ENCODE peak calls at places on chromosomes 5 and 9, in six cellular contexts. S, I, E, A, N and U are unnamed samples. For H3K36me3 and H3K9me3, the result is how much of the 10 kb centered on the place peaks cover.

GRCh38 chr5:60613826-60614225 is 86.1 kb downstream of the DEPDC1B start:
- DNase-seq in I (no peak), A (no peak), E (no peak), S (no peak), N (no peak), U (no peak)

GRCh38 chr9:27602107-27602836 is 29.0 kb upstream of the C9orf72 start:
- DNase-seq in N (no peak), E (no peak), I (no peak), A (no peak), S (no peak), U (no peak)

GRCh38 chr9:132957805-132958204 is 13.4 kb upstream of the TSC1 start:
- DNase-seq in E (no peak), N (no peak), I (no peak), A (no peak), S (no peak), U (no peak)

GRCh38 chr5:37437716-37438115 is 58.6 kb downstream of the WDR70 start:
- DNase-seq in S (no peak), A (no peak), E (peak), I (no peak), N (no peak), U (no peak)

GRCh38 chr5:68122929-68123328 is 92.6 kb upstream of the PIK3R1 start:
- DNase-seq in E (no peak), A (no peak), I (no peak), S (no peak), N (no peak), U (no peak)

GRCh38 chr5:111999286-111999685 is 242.3 kb upstream of the NREP start:
- DNase-seq in A (no peak), N (no peak), S (no peak), I (no peak), E (peak), U (no peak)

GRCh38 chr9:130383979-130384676 is 60.6 kb upstream of the ASS1 start:
- DNase-seq in A (no peak), S (no peak), N (no peak), E (no peak), I (no peak), U (no peak)

GRCh38 chr5:146647656-146648199 is 131.7 kb upstream of the GPR151 start:
- DNase-seq in S (no peak), E (no peak), N (no peak), A (no peak), I (no peak), U (no peak)

GRCh38 chr5:15263406-15263805 is 236.6 kb upstream of the FBXL7 start:
- DNase-seq in S (no peak), A (no peak), E (no peak), I (no peak), N (no peak), U (no peak)

GRCh38 chr5:65722575-65723424 is 795 bp downstream of the NLN start:
- DNase-seq in S (peak), I (peak), E (peak), A (no peak), N (peak), U (peak)

GRCh38 chr9:35367451-35367850 is 122.5 kb upstream of the RUSC2 start:
- DNase-seq in E (peak), A (no peak), N (no peak), I (no peak), S (no peak), U (peak)

GRCh38 chr5:154642499-154643245 is 112.5 kb upstream of the LARP1 start:
- DNase-seq in N (peak), I (no peak), A (no peak), E (peak), S (peak), U (no peak)

GRCh38 chr9:113310538-113310937 is 7.4 kb upstream of the RNF183 start:
- DNase-seq in A (no peak), E (no peak), N (no peak), S (no peak), I (no peak), U (no peak)

GRCh38 chr9:104091708-104092107 is 2.4 kb upstream of the SMC2 start:
- DNase-seq in I (no peak), A (no peak), S (peak), E (peak), N (peak), U (peak)

GRCh38 chr5:161385080-161385479 is 161.4 kb downstream of the GABRB2 start:
- DNase-seq in S (no peak), E (no peak), N (no peak), A (no peak), I (no peak), U (no peak)

GRCh38 chr5:6736524-6737042 is 23.4 kb downstream of the TENT4A start:
- DNase-seq in A (peak), S (no peak), I (no peak), N (no peak), E (no peak), U (no peak)

GRCh38 chr5:145660897-145661650 is 174.1 kb downstream of the PRELID2 start:
- DNase-seq in S (no peak), A (no peak), I (no peak), N (no peak), E (peak), U (peak)

GRCh38 chr5:89133975-89134374 is 251.0 kb upstream of the MEF2C start:
- DNase-seq in N (no peak), I (no peak), E (no peak), A (no peak), S (no peak), U (no peak)

GRCh38 chr9:88259041-88259440 is 120.8 kb upstream of the SPATA31C2 start:
- DNase-seq in S (no peak), N (no peak), E (no peak), I (no peak), A (no peak), U (no peak)

GRCh38 chr5:61264273-61264661 is 67.8 kb upstream of the ZSWIM6 start:
- DNase-seq in I (no peak), S (no peak), N (no peak), A (no peak), E (no peak), U (no peak)

GRCh38 chr9:121610638-121610953 is 40.8 kb upstream of the DAB2IP start:
- DNase-seq in E (no peak), A (no peak), N (no peak), I (no peak), S (peak), U (no peak)

GRCh38 chr9:133703571-133704399 is 34.4 kb downstream of the SARDH start:
- DNase-seq in A (peak), N (no peak), I (no peak), E (no peak), S (no peak), U (no peak)

GRCh38 chr9:113345693-113346092 is 3.6 kb upstream of the BSPRY start:
- DNase-seq in S (no peak), A (no peak), E (no peak), N (no peak), I (no peak), U (no peak)

GRCh38 chr5:133289686-133290367 is 238.0 kb downstream of the HSPA4 start:
- DNase-seq in A (no peak), I (no peak), N (no peak), S (no peak), E (no peak), U (no peak)

GRCh38 chr5:104062495-104063377 is 500.1 kb upstream of the NUDT12 start:
- DNase-seq in N (no peak), E (no peak), I (no peak), A (no peak), S (no peak), U (no peak)

GRCh38 chr9:92393686-92394085 is 10.7 kb downstream of the OGN start:
- DNase-seq in A (no peak), S (no peak), E (peak), N (no peak), I (no peak), U (peak)

GRCh38 chr5:143166080-143166479 is 237.4 kb downstream of the NR3C1 start:
- DNase-seq in E (no peak), S (no peak), A (no peak), I (no peak), N (no peak), U (no peak)

GRCh38 chr9:127898433-127899199 is 787 bp downstream of the ST6GALNAC6 start:
- DNase-seq in S (peak), A (no peak), N (peak), I (no peak), E (peak), U (peak)

GRCh38 chr5:171750316-171750788 is 35.3 kb upstream of the SMIM23 start:
- DNase-seq in N (peak), S (peak), A (no peak), E (peak), I (no peak), U (peak)

GRCh38 chr5:23648656-23649055 is 141.2 kb downstream of the PRDM9 start:
- DNase-seq in N (no peak), I (no peak), E (no peak), A (no peak), S (no peak), U (peak)

GRCh38 chr9:73615557-73615956 is 463.9 kb downstream of the ANXA1 start:
- DNase-seq in A (no peak), E (no peak), S (no peak), I (no peak), N (no peak), U (no peak)

GRCh38 chr5:122789461-122790171 is 14.7 kb downstream of the SNX2 start:
- DNase-seq in I (no peak), S (no peak), A (no peak), E (no peak), N (no peak), U (peak)

GRCh38 chr9:34546102-34546833 is 23.5 kb upstream of the ENHO start:
- DNase-seq in E (no peak), I (no peak), A (peak), S (no peak), N (no peak), U (no peak)

GRCh38 chr5:78506296-78507049 is 142.1 kb downstream of the LHFPL2 start:
- DNase-seq in A (no peak), S (peak), I (no peak), N (no peak), E (peak), U (no peak)

GRCh38 chr9:126615791-126616447 is 2.2 kb downstream of the LMX1B start:
- DNase-seq in I (no peak), S (peak), N (no peak), A (no peak), E (no peak), U (no peak)

GRCh38 chr9:72396247-72397091 is 31.5 kb upstream of the ZFAND5 start:
- DNase-seq in S (no peak), N (peak), A (no peak), E (peak), I (no peak), U (no peak)

GRCh38 chr9:109793196-109793595 is 13.2 kb downstream of the PALM2AKAP2 start:
- DNase-seq in S (no peak), I (no peak), A (no peak), N (no peak), E (peak), U (peak)

GRCh38 chr5:62354028-62354874 is 48.2 kb downstream of the KIF2A start:
- DNase-seq in E (peak), I (peak), N (peak), A (no peak), S (peak), U (no peak)

GRCh38 chr5:3597727-3598082 is 2.1 kb downstream of the IRX1 start:
- DNase-seq in N (no peak), I (no peak), S (no peak), E (no peak), A (no peak), U (peak)

GRCh38 chr5:3598236-3598635 is 2.6 kb downstream of the IRX1 start:
- DNase-seq in A (no peak), S (no peak), N (no peak), I (no peak), E (no peak), U (no peak)

GRCh38 chr5:3600106-3600997 is 4.7 kb downstream of the IRX1 start:
- DNase-seq in E (no peak), A (no peak), I (no peak), N (no peak), S (peak), U (no peak)

GRCh38 chr5:3599283-3600105 is 3.9 kb downstream of the IRX1 start:
- DNase-seq in N (no peak), I (no peak), S (peak), A (no peak), E (no peak), U (no peak)

DNA sequence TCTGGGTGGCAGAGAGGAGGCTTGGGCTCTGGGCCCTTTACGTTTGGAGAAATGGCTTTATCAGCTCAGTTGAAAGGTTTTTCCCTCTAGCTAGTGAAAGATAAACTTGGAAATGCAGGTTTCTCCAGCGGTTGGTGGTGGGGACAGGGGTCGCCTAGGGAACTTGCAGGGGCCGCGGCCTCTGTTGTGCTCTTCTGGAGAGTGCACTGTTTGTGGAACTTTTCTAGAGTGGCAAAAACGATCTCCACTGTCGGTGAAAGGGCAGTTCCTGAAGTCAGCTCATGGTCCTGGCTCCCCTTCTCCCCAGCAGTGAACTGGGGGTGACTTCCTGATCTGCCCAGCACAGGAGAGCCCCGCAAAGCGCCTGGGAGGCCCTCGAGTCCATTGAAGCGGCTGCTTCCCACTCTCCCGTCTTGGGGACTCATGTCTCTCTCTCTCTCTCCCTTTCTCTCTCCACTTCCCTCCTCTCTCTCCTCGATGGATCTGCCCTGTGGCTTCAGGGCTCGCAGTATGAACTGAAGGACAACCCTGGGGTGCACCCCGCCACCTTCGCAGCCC is 3.2 kb downstream of the IRX1 start:
- DNase-seq in S (peak), E (no peak), A (no peak), I (no peak), N (no peak), U (no peak)
- H3K4me3 ChIP-seq in S (peak), E (no peak), A (peak), I (no peak), N (no peak), U (peak)

GRCh38 chr5:109347252-109347888 is 62.4 kb downstream of the PJA2 start:
- DNase-seq in S (no peak), I (no peak), A (peak), N (no peak), E (no peak), U (no peak)
- H3K36me3 ChIP-seq in S (under half), I (under half), A (half or more), N (half or more), E (under half), U (under half)

DNA sequence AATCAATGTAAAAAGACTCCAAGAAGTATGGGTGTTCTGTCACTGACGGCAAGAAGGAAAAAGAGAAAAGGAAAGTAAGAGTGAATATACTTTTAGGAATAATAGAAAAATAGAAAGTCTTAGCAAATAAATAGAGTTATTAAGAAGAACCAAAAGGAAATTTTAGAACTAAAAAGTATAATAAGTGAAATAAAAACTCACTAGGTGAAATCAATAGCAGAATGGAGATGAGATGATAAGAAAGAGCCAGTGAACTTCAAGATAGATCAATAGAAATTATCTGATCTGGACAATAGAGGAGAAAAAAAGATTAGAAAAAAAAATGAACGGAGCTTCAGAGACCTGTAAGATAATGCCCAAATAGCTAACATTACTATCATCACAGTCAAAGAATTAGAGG is 31.6 kb upstream of the ANXA6 start:
- DNase-seq in S (no peak), N (no peak), E (no peak), I (no peak), A (no peak), U (no peak)
- H3K9me3 ChIP-seq in S (under half), N (under half), E (under half), I (under half), A (under half), U (under half)

GRCh38 chr9:135283621-135284020 is 196.0 kb upstream of the PPP1R26 start:
- DNase-seq in S (no peak), A (no peak), N (no peak), I (no peak), E (no peak), U (no peak)

GRCh38 chr9:135282001-135282731 is 194.7 kb downstream of the OLFM1 start:
- DNase-seq in S (no peak), E (peak), A (peak), N (peak), I (no peak), U (peak)

GRCh38 chr9:135281151-135281550 is 193.7 kb downstream of the OLFM1 start:
- DNase-seq in A (no peak), E (no peak), I (no peak), N (no peak), S (peak), U (no peak)

GRCh38 chr9:135281661-135282000 is 194.2 kb downstream of the OLFM1 start:
- DNase-seq in I (no peak), E (no peak), A (no peak), N (no peak), S (no peak), U (no peak)

GRCh38 chr9:135282808-135283207 is 195.3 kb downstream of the OLFM1 start:
- DNase-seq in E (no peak), N (no peak), I (no peak), S (no peak), A (no peak), U (no peak)
- H3K4me3 ChIP-seq in E (no peak), N (no peak), I (no peak), S (no peak), A (no peak), U (no peak)

DNA sequence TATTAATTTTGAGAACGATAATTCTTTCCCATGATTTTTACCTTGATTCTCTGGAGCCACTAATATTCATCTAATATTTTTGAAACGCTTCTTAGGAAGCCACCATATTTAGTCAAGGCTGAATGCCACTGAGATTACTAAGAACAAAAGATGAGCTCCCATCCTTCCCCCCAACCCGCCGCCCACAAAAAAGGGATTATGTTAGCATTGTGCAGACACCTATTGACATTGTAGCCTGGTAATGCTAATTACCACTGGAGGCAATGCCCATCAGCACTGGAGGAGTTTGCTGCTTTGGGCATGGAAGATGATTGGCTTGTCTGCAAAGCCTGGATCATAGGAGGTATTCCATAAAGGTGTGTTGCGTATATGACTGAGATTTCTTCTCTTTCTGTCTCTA is 739.1 kb upstream of the WWC1 start:
- DNase-seq in A (no peak), I (no peak), S (peak), N (no peak), E (no peak), U (no peak)
- H3K36me3 ChIP-seq in A (under half), I (under half), S (under half), N (under half), E (under half), U (under half)

GRCh38 chr5:150905312-150905683 is 518 bp upstream of the ZNF300 start:
- DNase-seq in E (no peak), I (no peak), S (no peak), A (no peak), N (no peak), U (no peak)
- H3K9me3 ChIP-seq in E (under half), I (under half), S (under half), A (under half), N (half or more), U (under half)

GRCh38 chr9:76257224-76257794 is 136.9 kb downstream of the RFK start:
- DNase-seq in N (no peak), S (no peak), I (no peak), A (no peak), E (no peak), U (no peak)

DNA sequence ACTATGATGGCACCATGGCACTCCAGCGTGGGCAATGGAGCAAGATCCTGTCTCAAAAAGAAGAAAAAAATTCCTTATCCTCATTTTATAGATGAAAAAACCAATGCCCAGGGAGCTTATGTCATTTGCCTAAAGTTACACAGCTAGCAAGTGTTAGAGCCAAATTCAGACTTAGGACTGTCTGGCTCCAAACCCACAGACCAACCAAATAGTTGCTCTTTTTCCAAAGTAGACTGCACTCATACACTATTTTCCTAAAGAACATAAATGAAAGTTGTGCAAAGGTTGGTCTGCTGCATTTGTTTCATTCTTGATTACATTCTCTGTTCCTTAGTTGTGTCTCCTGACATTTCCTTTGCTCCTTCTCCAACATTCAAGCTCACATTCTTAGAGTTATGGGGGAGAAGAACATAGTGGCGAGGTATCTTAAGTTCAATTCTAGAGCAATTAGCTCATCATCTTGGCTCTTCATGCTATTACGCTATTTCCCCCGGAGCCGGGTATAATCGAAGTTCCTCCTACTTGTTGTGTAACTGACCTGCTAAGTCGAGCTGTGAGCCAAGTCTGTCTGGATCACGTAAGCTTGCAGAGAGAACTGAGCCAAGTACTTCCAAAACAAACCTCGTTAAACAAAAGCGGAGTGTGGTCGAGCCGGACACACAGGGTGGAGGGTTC is 138.3 kb downstream of the RFK start:
- DNase-seq in A (no peak), N (no peak), S (no peak), I (no peak), E (peak), U (peak)
- H3K4me3 ChIP-seq in A (peak), N (no peak), S (no peak), I (no peak), E (no peak), U (peak)